ENCODE peak calls at places on chromosomes 13 and 19, in nine cellular contexts. I is HS-5, B is ureter, E is NCI-H1417, T is T-helper 1 cell, D is lower leg skin, J is heart right ventricle, S is HuH-7, U is left ventricle myocardium inferior. K is an unnamed sample.

GRCh38 chr13:32427852-32428580 is at the start of gene N4BP2L1:
- DNase-seq in I (peak), U (peak), T (peak), J (peak), B (peak), D (peak), E (peak), S (peak), K (peak)

GRCh38 chr13:21637296-21637695 is 33.3 kb upstream of the MICU2 start:
- DNase-seq in J (no peak), T (no peak), I (peak), D (peak), U (no peak), E (peak), B (peak), S (no peak), K (peak)

GRCh38 chr13:31639443-31640163 is 99.7 kb upstream of the RXFP2 start:
- DNase-seq in B (no peak), D (no peak), I (no peak), U (no peak), S (no peak), T (no peak), E (no peak), J (no peak), K (no peak)

GRCh38 chr13:89701913-89702312 is 1645.6 kb upstream of the MIR17HG start:
- DNase-seq in T (no peak), B (no peak), S (no peak), E (no peak), D (no peak), J (no peak), I (no peak), U (no peak), K (no peak)

GRCh38 chr13:51826606-51827005 is 18.4 kb downstream of the TMEM272 start:
- DNase-seq in J (peak), I (no peak), D (no peak), S (no peak), U (peak), B (no peak), E (no peak), T (no peak), K (no peak)

GRCh38 chr13:108915634-108916497 is 286.5 kb downstream of the MYO16 start:
- DNase-seq in D (peak), B (peak), S (peak), T (peak), I (no peak), J (peak), E (peak), U (peak), K (peak)

GRCh38 chr13:45276887-45277286 is 64.1 kb downstream of the TPT1 start:
- DNase-seq in D (no peak), T (no peak), I (no peak), E (no peak), J (no peak), S (no peak), U (no peak), B (no peak), K (no peak)

GRCh38 chr19:55408320-55408836 is 790 bp upstream of the UBE2S start:
- DNase-seq in B (no peak), D (no peak), U (no peak), E (no peak), I (no peak), T (no peak), S (no peak), J (no peak), K (no peak)

GRCh38 chr13:111065698-111066097 is 49.4 kb upstream of the ARHGEF7 start:
- DNase-seq in U (no peak), T (no peak), B (no peak), S (no peak), J (no peak), I (no peak), D (no peak), E (no peak), K (no peak)

GRCh38 chr19:11421607-11422098 is 2.5 kb upstream of the RGL3 start:
- DNase-seq in T (no peak), I (no peak), S (peak), J (peak), B (peak), D (no peak), E (no peak), U (peak), K (no peak)

GRCh38 chr19:10254244-10254643 is 2.2 kb downstream of the MRPL4 start:
- DNase-seq in T (no peak), B (no peak), I (no peak), E (no peak), J (no peak), D (no peak), S (no peak), U (no peak), K (no peak)

GRCh38 chr13:90197722-90198121 is 1149.8 kb upstream of the MIR17HG start:
- DNase-seq in B (no peak), I (no peak), U (no peak), T (no peak), S (no peak), E (no peak), J (no peak), D (no peak), K (no peak)

GRCh38 chr19:12802267-12803106 is 618 bp downstream of the THSD8 start:
- DNase-seq in E (peak), U (no peak), S (no peak), B (no peak), T (no peak), J (no peak), I (no peak), D (no peak), K (no peak)

GRCh38 chr13:41428155-41428554 is 29.2 kb upstream of the RGCC start:
- DNase-seq in T (peak), E (no peak), D (no peak), I (no peak), B (no peak), J (peak), S (no peak), U (no peak), K (no peak)

GRCh38 chr13:26653310-26653709 is 95.8 kb downstream of the WASF3 start:
- DNase-seq in I (no peak), B (no peak), U (no peak), S (no peak), J (no peak), D (no peak), T (no peak), E (no peak), K (no peak)

GRCh38 chr19:45952691-45953505 is 20.8 kb downstream of the NOVA2 start:
- DNase-seq in B (no peak), J (peak), D (no peak), E (peak), S (peak), I (no peak), T (no peak), U (peak), K (no peak)

GRCh38 chr19:56566904-56567273 is 379 bp upstream of the ZNF470 start:
- DNase-seq in U (peak), B (peak), D (peak), J (peak), T (no peak), I (no peak), E (no peak), S (peak), K (peak)

GRCh38 chr19:14476663-14477401 is 1.7 kb upstream of the PTGER1 start:
- DNase-seq in J (no peak), T (no peak), D (peak), E (peak), B (peak), U (no peak), S (peak), I (no peak), K (peak)

GRCh38 chr13:44128522-44128921 is 245.1 kb upstream of the SERP2 start:
- DNase-seq in U (peak), B (no peak), J (peak), S (no peak), D (no peak), T (no peak), I (no peak), E (no peak), K (no peak)

GRCh38 chr19:51259348-51260245 is 8.7 kb downstream of the SIGLECL1 start:
- DNase-seq in S (peak), I (no peak), B (no peak), D (peak), T (no peak), E (peak), U (peak), J (no peak), K (no peak)

GRCh38 chr19:2015611-2015950 is at the start of gene BTBD2:
- DNase-seq in J (peak), B (peak), I (peak), E (peak), S (no peak), U (no peak), T (no peak), D (no peak), K (no peak)

GRCh38 chr13:27791146-27791900 is 960 bp upstream of the GSX1 start:
- DNase-seq in U (no peak), S (no peak), E (no peak), B (no peak), I (no peak), J (no peak), D (no peak), T (no peak), K (no peak)

GRCh38 chr13:36163809-36164308 is 32.7 kb upstream of the DCLK1 start:
- DNase-seq in T (no peak), S (no peak), E (peak), B (no peak), D (peak), J (peak), I (peak), U (peak), K (peak)

GRCh38 chr19:10503002-10503789 is at the start of gene KEAP1:
- DNase-seq in B (peak), E (no peak), J (peak), T (no peak), S (peak), I (no peak), U (peak), D (no peak), K (no peak)

GRCh38 chr19:54189668-54190502 is 505 bp upstream of the MBOAT7 start:
- DNase-seq in I (peak), J (peak), T (peak), D (peak), E (peak), S (peak), B (peak), U (peak), K (peak)

GRCh38 chr13:100306042-100306441 is 217.1 kb downstream of the PCCA start:
- DNase-seq in D (no peak), T (no peak), E (no peak), B (no peak), J (no peak), U (no peak), S (no peak), I (no peak), K (no peak)

GRCh38 chr13:41246969-41247750 is 16.2 kb downstream of the MTRF1 start:
- DNase-seq in T (no peak), E (no peak), J (no peak), S (no peak), B (no peak), U (no peak), I (no peak), D (no peak), K (no peak)

GRCh38 chr19:28687296-28687695 is 525.7 kb downstream of the UQCRFS1 start:
- DNase-seq in T (no peak), E (no peak), U (no peak), J (no peak), D (no peak), B (no peak), I (no peak), S (no peak), K (no peak)

GRCh38 chr13:97224544-97225324 is 2.6 kb downstream of the MBNL2 start:
- DNase-seq in T (no peak), D (no peak), E (peak), I (no peak), U (no peak), S (no peak), B (no peak), J (no peak), K (no peak)

GRCh38 chr19:32318884-32319520 is 26.4 kb upstream of the ZNF507 start:
- DNase-seq in T (no peak), J (no peak), I (no peak), E (no peak), U (no peak), D (no peak), B (peak), S (peak), K (no peak)

GRCh38 chr19:53879145-53880037 is 2.6 kb upstream of the PRKCG start:
- DNase-seq in I (no peak), D (peak), U (peak), S (peak), B (peak), T (peak), E (peak), J (peak), K (peak)

GRCh38 chr19:54670576-54671347 is 8.0 kb downstream of the LILRB4 start:
- DNase-seq in U (no peak), S (no peak), J (no peak), T (no peak), I (no peak), D (no peak), E (no peak), B (no peak), K (no peak)

GRCh38 chr13:23772717-23773116 is 116.5 kb downstream of the MIPEP start:
- DNase-seq in S (no peak), T (no peak), J (no peak), U (no peak), B (no peak), D (no peak), I (no peak), E (no peak), K (no peak)

GRCh38 chr19:10001899-10002298 is 8.4 kb downstream of the COL5A3 start:
- DNase-seq in E (no peak), U (peak), D (no peak), S (peak), I (no peak), J (peak), B (no peak), T (no peak), K (no peak)

GRCh38 chr13:50907781-50908180 is 1.8 kb upstream of the RNASEH2B start:
- DNase-seq in B (no peak), S (no peak), D (no peak), U (no peak), E (no peak), T (no peak), I (no peak), J (no peak), K (no peak)